ENCODE peak calls at places on chromosome 10, in five cellular contexts. X is H1, H is GM12878, W is HepG2, O is K562. I is an unnamed sample.
A peak's percentile ranks its signal among the peaks of the same experiment; 100 is the strongest.

GRCh38 chr10:127918570-127918969 is 11.7 kb downstream of the PTPRE start:
- DNase-seq in X (no peak), H (no peak), W (no peak), O (no peak), I (no peak)

GRCh38 chr10:61091531-61091930 is 147.5 kb upstream of the RHOBTB1 start:
- DNase-seq in W (no peak), O (no peak), H (no peak), X (no peak), I (no peak)

GRCh38 chr10:30080161-30080560 is 20.8 kb upstream of the JCAD start:
- DNase-seq in O (no peak), W (no peak), H (no peak), X (no peak), I (no peak)

GRCh38 chr10:3886666-3887251 is 101.8 kb upstream of the KLF6 start:
- DNase-seq in X (no peak), H (no peak), O (no peak), W (peak; percentile 90), I (no peak)

GRCh38 chr10:97851341-97852001 is 1.8 kb downstream of the GOLGA7B start:
- DNase-seq in H (no peak), W (no peak), X (no peak), O (no peak), I (no peak)

GRCh38 chr10:49831352-49832040 is 69.4 kb upstream of the OGDHL start:
- DNase-seq in O (no peak), W (no peak), H (no peak), X (peak; percentile 57), I (no peak)

GRCh38 chr10:5666324-5667220 is at the start of gene ASB13:
- DNase-seq in X (no peak), O (peak; percentile 84), H (no peak), W (peak; percentile 54), I (peak; percentile 28)

GRCh38 chr10:3090388-3090787 is 23.0 kb downstream of the PFKP start:
- DNase-seq in O (no peak), H (no peak), X (no peak), W (no peak), I (no peak)

GRCh38 chr10:97842658-97843295 is 6.9 kb upstream of the GOLGA7B start:
- DNase-seq in O (no peak), X (no peak), W (no peak), H (no peak), I (no peak)

GRCh38 chr10:117362313-117362712 is 12.9 kb downstream of the PDZD8 start:
- DNase-seq in O (no peak), H (no peak), W (no peak), X (no peak), I (no peak)

GRCh38 chr10:35908451-35908850 is 266.4 kb upstream of the FZD8 start:
- DNase-seq in O (no peak), X (no peak), W (no peak), H (no peak), I (no peak)

GRCh38 chr10:103111031-103111917 is 81.8 kb downstream of the NT5C2 start:
- DNase-seq in W (peak; percentile 15), O (no peak), H (peak; percentile 81), X (no peak), I (no peak)

GRCh38 chr10:76311752-76312699 is 880.6 kb downstream of the LRMDA start:
- DNase-seq in X (no peak), H (no peak), O (peak; percentile 15), W (peak; percentile 52), I (peak; percentile 8)

GRCh38 chr10:48442809-48443177 is 136.3 kb downstream of the MAPK8 start:
- DNase-seq in O (no peak), X (no peak), H (no peak), W (no peak), I (no peak)
- TF ChIP-seq ATF3 in O (no peak), X (no peak), H (no peak), W (no peak), I (no peak)

GRCh38 chr10:132329565-132330485 is 2.2 kb upstream of the LRRC27 start:
- DNase-seq in O (no peak), W (no peak), H (no peak), X (no peak), I (no peak)

GRCh38 chr10:132331259-132331955 is 586 bp upstream of the LRRC27 start:
- DNase-seq in H (no peak), O (peak; percentile 99), W (no peak), X (no peak), I (no peak)

GRCh38 chr10:132333386-132333785 is 1.4 kb downstream of the LRRC27 start:
- DNase-seq in H (no peak), W (no peak), X (no peak), O (no peak), I (no peak)

GRCh38 chr10:132330486-132330833 is 1.5 kb upstream of the LRRC27 start:
- DNase-seq in H (no peak), X (no peak), O (no peak), W (no peak), I (no peak)

GRCh38 chr10:132331956-132332749 is at the start of gene LRRC27:
- DNase-seq in W (peak; percentile 93), X (peak; percentile 95), H (peak; percentile 94), O (no peak), I (peak; percentile 80)
- TF ChIP-seq POLR2A in W (peak; percentile 24), X (peak; percentile 54), H (peak; percentile 94), O (no peak), I (no peak)

DNA sequence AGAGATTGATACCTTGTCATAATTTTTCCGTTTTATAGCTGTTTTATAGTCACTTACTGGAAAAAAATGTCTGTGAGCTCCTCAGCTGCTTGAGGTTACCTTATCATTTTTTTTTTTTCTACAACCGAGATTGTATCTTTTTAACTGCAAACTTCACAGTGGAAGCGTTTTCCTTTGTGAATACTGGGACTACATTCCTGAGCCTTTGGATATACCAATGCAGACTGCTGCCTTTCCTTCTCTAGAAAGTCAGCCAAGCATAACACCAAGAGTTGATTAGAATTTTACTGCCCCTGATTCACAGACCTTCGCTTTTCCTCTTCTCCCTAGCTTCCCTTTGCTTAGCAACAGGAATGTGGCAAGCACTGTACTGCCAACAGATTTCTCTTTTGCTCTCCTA is 170.5 kb downstream of the PRKG1 start:
- DNase-seq in H (no peak), W (no peak), X (no peak), O (no peak), I (no peak)
- H3K27me3 ChIP-seq in H (no peaks in the 10 kb centered on the region), W (no peaks in the 10 kb centered on the region), X (no peaks in the 10 kb centered on the region), O (no peaks in the 10 kb centered on the region), I (peaks cover 14% of the 10 kb centered on the region)

DNA sequence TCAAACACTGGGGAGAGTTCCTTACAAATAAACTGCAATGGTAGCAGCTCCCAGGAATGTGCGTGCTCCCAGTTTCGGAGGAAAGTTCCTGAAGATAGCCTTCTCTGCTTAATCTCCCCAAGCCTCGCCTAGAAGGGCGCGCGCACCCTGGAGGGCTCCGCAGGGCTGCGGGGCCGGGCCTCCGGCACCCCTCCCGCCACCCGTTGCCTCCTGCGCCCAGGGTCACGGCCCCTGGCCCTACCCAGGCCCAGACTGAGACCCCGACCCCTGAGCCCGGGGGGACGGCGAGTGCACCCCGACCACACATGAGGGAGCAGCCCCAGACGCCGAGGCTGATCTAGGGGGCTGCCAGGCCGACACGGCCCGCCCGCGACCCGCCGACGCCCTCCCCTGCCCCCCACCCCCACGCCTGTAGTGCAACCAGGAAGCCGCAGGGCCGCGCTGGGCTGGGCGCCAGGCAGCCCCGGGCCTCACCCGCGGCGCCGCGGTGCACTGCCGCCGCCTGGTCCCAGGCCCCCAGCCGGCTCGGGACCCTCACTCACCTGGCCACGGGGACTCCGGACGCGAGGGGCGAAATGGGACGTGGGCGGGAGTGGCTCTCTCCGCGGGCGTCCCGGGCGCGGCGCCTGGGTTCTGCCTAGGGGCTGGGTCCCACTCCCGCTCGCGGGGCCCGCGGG is 398 bp downstream of the ANXA11 start:
- DNase-seq in W (no peak), H (no peak), X (no peak), O (peak; percentile 84), I (no peak)
- TF ChIP-seq ATF3 in W (no peak), H (no peak), X (no peak), O (no peak), I (no peak)

DNA sequence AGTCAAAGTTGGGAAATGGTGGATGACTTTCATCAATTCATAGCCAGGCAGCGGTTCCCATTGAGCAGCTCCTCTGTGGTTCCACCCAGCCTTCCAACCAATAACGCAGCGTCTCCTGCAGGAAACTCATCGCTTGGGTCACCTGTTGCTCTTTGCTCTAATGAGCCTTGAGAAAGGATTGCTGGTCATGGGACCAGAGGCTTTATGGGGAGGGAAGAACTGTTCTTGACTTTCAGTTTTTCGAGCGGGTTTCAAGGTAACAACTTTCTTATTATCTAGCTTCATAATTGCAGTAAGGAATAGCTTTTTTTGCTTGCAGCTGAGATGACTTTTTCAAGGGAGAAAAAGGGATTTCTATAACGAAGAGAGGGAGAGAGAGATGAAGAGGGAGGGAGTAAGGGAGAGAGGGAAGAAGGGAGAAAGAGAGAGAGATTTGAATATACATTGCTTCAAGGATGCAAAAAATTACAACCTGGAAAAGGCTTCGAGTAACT is 405 bp upstream of the ENTPD1 start:
- DNase-seq in O (no peak), X (no peak), W (peak; percentile 6), H (peak; percentile 90), I (no peak)
- TF ChIP-seq POLR2A in O (no peak), X (no peak), W (no peak), H (peak; percentile 23), I (no peak)

GRCh38 chr10:71137701-71138100 is 74.7 kb upstream of the UNC5B start:
- DNase-seq in O (no peak), X (no peak), W (no peak), H (no peak), I (no peak)
- H3K27me3 ChIP-seq in O (peaks cover 74% of the 10 kb centered on the region), X (no peaks in the 10 kb centered on the region), W (peaks cover 5% of the 10 kb centered on the region), H (no peaks in the 10 kb centered on the region), I (peaks cover 28% of the 10 kb centered on the region)

GRCh38 chr10:106713846-106714245 is 450.7 kb downstream of the SORCS1 start:
- DNase-seq in W (no peak), X (no peak), O (no peak), H (no peak), I (no peak)

GRCh38 chr10:106712988-106713387 is 451.5 kb downstream of the SORCS1 start:
- DNase-seq in W (no peak), H (no peak), O (no peak), X (no peak), I (no peak)

GRCh38 chr10:106708521-106708920 is 456.0 kb downstream of the SORCS1 start:
- DNase-seq in X (peak; percentile 21), H (no peak), O (no peak), W (no peak), I (no peak)

GRCh38 chr10:106714734-106715368 is 449.7 kb downstream of the SORCS1 start:
- DNase-seq in W (no peak), O (no peak), H (no peak), X (no peak), I (no peak)

DNA sequence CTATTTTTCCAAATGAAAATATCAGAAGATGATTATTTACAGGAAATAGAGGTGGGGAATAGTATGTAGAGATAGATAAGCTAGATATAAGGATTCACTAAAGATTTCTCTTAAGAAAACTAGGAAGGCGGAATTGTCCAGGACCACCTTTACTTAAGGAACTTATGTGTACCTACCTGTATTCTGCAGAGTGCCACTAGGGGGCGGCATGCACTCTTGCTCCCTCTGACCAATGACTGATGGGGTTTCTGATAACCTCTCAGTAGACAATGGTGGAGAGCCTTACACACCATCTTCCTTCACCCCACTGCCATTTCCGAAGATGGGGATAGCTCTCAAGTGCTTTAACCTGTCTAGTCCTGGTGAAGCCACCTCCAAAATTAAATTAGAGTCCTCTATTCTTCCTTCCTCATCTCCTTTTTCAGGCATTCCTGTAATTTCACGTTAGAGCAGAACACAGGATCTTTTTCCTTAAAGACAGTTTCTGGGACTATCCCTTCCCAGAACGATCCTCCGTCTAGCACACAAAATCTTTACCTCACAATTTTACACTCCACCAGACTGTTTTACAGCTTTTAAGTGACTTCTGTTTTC is 453.1 kb downstream of the SORCS1 start:
- DNase-seq in H (no peak), W (peak; percentile 23), X (peak; percentile 43), O (peak; percentile 74), I (peak; percentile 6)
- TF ChIP-seq ATF3 in H (no peak), W (no peak), X (no peak), O (no peak), I (no peak)

GRCh38 chr10:119871881-119872609 is 598 bp downstream of the MCMBP start:
- DNase-seq in X (no peak), W (no peak), O (no peak), H (no peak), I (peak; percentile 51)
- TF ChIP-seq POLR2A in X (no peak), W (no peak), O (no peak), H (no peak), I (no peak)